ENCODE peak calls at places on chromosomes 12 and 14, in four cellular contexts. J is tibial artery; E is colonic mucosa; B is CD4-positive, alpha-beta T cell. O is an unnamed sample.

GRCh38 chr14:68674538-68675232 is 118.2 kb downstream of the ZFP36L1 start:
- DNase-seq in J (peak), E (no peak), B (no peak), O (no peak)

GRCh38 chr12:75883241-75883640 is 148.3 kb downstream of the PHLDA1 start:
- DNase-seq in J (no peak), E (no peak), B (no peak), O (no peak)

GRCh38 chr14:24607081-24607480 is 2.4 kb downstream of the GZMH start:
- DNase-seq in J (no peak), E (no peak), B (no peak), O (no peak)

GRCh38 chr12:54355104-54355815 is 9.0 kb downstream of the GPR84 start:
- DNase-seq in J (no peak), E (no peak), B (no peak), O (no peak)

GRCh38 chr12:69239922-69240624 is 704 bp downstream of the CPSF6 start:
- DNase-seq in J (peak), E (peak), B (peak), O (peak)

GRCh38 chr14:90060312-90060964 is 1.4 kb upstream of the KCNK13 start:
- DNase-seq in J (no peak), E (peak), B (no peak), O (peak)

GRCh38 chr14:55512421-55512820 is 67.6 kb upstream of the KTN1 start:
- DNase-seq in J (no peak), E (no peak), B (no peak), O (no peak)

GRCh38 chr12:125871811-125872594 is 806.8 kb downstream of the AACS start:
- DNase-seq in J (no peak), E (no peak), B (no peak), O (no peak)

GRCh38 chr12:48388938-48389337 is 38.2 kb upstream of the ZNF641 start:
- DNase-seq in J (no peak), E (no peak), B (no peak), O (no peak)

GRCh38 chr12:22899184-22899583 is 274.2 kb downstream of the ETNK1 start:
- DNase-seq in J (no peak), E (no peak), B (no peak), O (no peak)

GRCh38 chr12:102440109-102440405 is 40.3 kb downstream of the IGF1 start:
- DNase-seq in J (no peak), E (no peak), B (no peak), O (no peak)

GRCh38 chr12:12909995-12910391 is 18.6 kb downstream of the GPRC5A start:
- DNase-seq in J (no peak), E (no peak), B (no peak), O (no peak)

GRCh38 chr12:24937553-24938244 is 11.2 kb downstream of the BCAT1 start:
- DNase-seq in J (no peak), E (no peak), B (no peak), O (no peak)

GRCh38 chr14:69499436-69499835 is 14.9 kb downstream of the PLEKHD1 start:
- DNase-seq in J (no peak), E (no peak), B (no peak), O (no peak)

GRCh38 chr12:131831021-131831571 is 2.9 kb downstream of the MMP17 start:
- DNase-seq in J (peak), E (no peak), B (no peak), O (no peak)

GRCh38 chr12:123223241-123223668 is 9.7 kb downstream of the MPHOSPH9 start:
- DNase-seq in J (no peak), E (no peak), B (peak), O (no peak)

GRCh38 chr12:40222247-40222646 is 2.5 kb upstream of the LRRK2 start:
- DNase-seq in J (no peak), E (no peak), B (no peak), O (no peak)

GRCh38 chr14:22474730-22475351 is 114.2 kb downstream of the DAD1 start:
- DNase-seq in J (no peak), E (no peak), B (no peak), O (no peak)

GRCh38 chr12:110579239-110579888 is 3.8 kb downstream of the PPTC7 start:
- DNase-seq in J (no peak), E (no peak), B (no peak), O (no peak)

GRCh38 chr12:64010069-64010686 is 165.7 kb downstream of the SRGAP1 start:
- DNase-seq in J (no peak), E (no peak), B (no peak), O (no peak)

GRCh38 chr14:85529803-85530574 is at the start of gene FLRT2:
- DNase-seq in J (peak), E (peak), B (no peak), O (no peak)

GRCh38 chr12:101498252-101498651 is 23.1 kb downstream of the SPIC start:
- DNase-seq in J (no peak), E (no peak), B (no peak), O (no peak)

GRCh38 chr14:64556526-64556925 is 6.8 kb downstream of the PPP1R36 start:
- DNase-seq in J (no peak), E (no peak), B (no peak), O (no peak)

GRCh38 chr12:89632778-89633177 is 75.9 kb downstream of the ATP2B1 start:
- DNase-seq in J (no peak), E (no peak), B (no peak), O (no peak)

GRCh38 chr12:105825141-105825540 is 313.6 kb downstream of the NUAK1 start:
- DNase-seq in J (no peak), E (no peak), B (no peak), O (no peak)

GRCh38 chr14:101104485-101104884 is 201.0 kb upstream of the RTL1 start:
- DNase-seq in J (no peak), E (no peak), B (no peak), O (no peak)

GRCh38 chr14:79375336-79375735 is 836.0 kb downstream of the DIO2 start:
- DNase-seq in J (no peak), E (no peak), B (no peak), O (no peak)

DNA sequence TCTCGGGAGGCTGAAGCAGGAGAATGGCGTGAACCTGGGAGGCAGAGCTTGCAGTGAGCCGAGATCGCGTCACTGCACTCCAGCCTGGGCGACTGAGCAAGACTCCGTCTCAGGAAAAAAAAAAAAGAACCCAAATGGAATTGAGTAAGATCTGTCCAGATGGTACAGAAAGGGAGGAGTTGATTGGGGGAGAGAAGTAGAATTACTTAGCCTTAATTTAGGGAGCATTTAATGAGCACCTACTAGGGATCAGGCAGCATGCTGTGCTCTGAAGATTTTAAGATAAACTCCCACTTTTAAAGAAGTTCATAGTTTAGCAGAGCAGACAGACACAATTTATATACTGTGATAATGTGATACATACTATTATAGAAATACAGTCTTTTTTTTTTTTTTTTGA is 4.5 kb downstream of the RAB5B start:
- DNase-seq in J (no peak), E (no peak), B (no peak), O (no peak)
- H3K27ac ChIP-seq in J (no peak), E (no peak), B (no peak), O (no peak)

DNA sequence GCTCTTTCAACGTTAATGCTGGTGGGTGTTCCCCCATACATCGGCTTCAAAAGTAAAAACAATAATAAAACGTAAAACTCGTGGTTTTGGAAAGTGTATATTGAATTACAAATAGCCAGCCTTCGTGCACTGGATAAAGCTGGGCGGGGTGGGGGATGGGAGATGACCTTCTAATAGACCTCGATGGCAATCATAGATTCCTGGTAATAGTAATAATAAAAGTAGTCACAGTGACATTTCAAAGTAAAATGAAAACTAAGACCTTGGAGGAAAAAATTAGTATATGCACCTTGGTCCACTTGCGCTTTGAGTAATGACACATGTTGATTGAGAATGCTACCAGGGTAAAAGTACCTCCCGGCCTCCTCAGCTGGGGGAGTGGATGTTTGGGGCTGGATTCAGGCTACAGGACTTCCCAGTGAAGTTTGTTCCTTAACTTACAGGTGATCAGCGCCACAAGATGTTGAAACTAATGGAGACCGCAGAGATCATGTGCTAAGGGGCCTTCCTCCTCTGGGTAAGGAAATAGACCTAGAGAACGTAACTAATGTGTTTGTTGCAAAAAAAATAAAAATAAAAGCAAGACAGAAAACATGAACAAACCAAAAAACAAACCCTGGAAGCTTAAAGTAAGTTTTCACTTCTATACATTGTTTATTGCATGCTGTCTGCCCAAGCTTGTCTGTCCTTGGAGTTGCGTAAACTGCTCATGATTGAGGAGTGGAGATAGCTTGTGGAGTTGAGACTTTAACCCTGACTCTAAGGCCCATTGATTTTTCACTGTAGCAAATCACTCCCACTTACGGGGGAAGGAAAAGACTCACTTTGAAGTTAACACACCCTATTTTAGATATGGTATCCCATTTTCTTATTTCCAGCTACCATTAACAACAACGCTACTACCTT is 905 bp upstream of the LRIG3 start:
- DNase-seq in J (no peak), E (peak), B (no peak), O (no peak)
- H3K27ac ChIP-seq in J (peak), E (peak), B (no peak), O (peak)

DNA sequence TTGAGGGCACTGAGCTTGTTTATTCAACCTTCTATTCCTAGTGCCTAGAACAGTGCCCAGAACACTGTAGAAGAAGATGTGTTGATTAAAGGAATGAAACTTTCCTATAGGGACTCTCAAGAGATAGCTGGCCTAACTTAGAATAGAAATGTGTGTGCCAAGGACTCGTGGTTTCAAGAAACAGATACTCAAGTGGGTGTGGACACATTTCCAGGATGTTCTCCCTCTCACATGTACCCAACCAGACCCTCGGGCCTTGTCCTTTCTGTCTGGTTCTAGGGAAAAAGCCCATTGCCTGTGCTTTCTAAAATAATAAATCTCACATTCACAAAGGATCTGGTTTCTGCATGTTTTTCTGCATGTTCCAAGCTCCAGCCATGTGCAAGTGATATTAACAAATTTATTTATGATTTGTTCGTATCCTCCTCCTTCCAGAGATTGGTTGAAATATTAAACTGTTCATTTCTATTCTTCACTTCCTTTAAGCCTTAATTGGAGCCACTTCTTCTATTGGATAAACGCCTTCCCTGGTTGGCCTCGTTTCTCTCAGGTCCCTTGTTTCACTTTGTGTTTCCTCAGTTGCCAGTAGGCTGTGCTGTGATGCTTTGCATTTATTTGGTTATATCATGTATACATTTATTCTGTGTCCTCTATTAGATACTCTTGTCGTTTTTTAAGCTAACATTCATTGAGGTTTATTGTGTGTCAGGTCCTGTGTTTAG is 89.8 kb downstream of the CRADD start:
- DNase-seq in J (no peak), E (peak), B (no peak), O (no peak)
- H3K27ac ChIP-seq in J (peak), E (peak), B (no peak), O (no peak)

GRCh38 chr14:104865069-104865630 is at the start of gene CEP170B:
- DNase-seq in J (peak), E (peak), B (peak), O (no peak)
- H3K27ac ChIP-seq in J (peak), E (peak), B (no peak), O (peak)

GRCh38 chr12:1117970-1118563 is 127.0 kb downstream of the ERC1 start:
- DNase-seq in J (peak), E (peak), B (peak), O (no peak)

GRCh38 chr12:1117371-1117770 is 126.3 kb downstream of the ERC1 start:
- DNase-seq in J (no peak), E (no peak), B (no peak), O (no peak)

DNA sequence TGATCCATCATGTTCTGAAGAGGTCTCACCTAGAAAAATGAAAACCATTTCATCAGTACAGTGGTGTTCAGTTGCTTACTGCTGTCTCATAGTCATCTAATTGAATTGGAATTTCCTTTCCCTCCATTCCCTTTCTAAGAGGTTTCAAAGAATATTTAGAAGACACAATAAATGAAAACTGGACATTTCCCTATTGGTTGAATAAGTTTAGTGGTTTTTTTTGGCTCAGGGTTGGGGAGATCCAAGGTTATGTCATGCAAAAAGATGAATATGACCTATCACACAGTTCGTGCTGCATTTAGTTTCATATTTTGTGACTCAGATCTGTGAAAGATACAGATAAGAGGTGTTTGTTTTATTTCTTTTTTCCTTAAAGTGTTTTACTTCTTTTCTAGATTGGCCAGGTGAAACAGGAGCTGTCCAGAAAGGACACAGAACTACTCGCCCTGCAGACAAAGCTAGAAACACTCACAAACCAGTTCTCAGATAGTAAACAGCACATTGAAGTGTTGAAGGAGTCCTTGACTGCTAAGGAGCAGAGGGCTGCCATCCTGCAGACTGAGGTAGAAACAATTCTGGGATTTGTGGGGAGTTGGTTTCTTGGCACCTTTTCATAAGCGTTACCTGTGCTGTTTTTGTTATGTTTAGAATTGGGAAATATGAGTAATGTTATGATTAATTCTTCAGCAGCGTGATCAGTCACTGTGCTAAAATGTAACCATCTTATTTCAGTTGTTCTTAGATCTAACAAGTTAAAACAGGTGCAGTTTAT is 124.6 kb downstream of the ERC1 start:
- DNase-seq in J (no peak), E (no peak), B (no peak), O (no peak)
- H3K27ac ChIP-seq in J (no peak), E (no peak), B (no peak), O (no peak)